ENCODE peak calls at places on chromosomes 1 and 21, in five cellular contexts. U is neural progenitor cell, X is mammary epithelial cell, D is endothelial cell of umbilical vein, P is H1. C is an unnamed sample.

GRCh38 chr1:55286851-55287602 is 71.9 kb upstream of the USP24 start:
- DNase-seq in U (no peak), X (no peak), D (peak), P (no peak), C (no peak)

GRCh38 chr1:18575620-18576019 is 55.0 kb upstream of the PAX7 start:
- DNase-seq in D (peak), X (no peak), P (peak), U (peak), C (no peak)

GRCh38 chr1:167330601-167331293 is 110.1 kb downstream of the POU2F1 start:
- DNase-seq in D (no peak), X (no peak), U (no peak), P (no peak), C (peak)

GRCh38 chr1:160082487-160082886 is 1.1 kb downstream of the KCNJ9 start:
- DNase-seq in D (no peak), X (no peak), U (no peak), P (no peak), C (no peak)

GRCh38 chr21:21019681-21020080 is 21.5 kb downstream of the NCAM2 start:
- DNase-seq in D (no peak), P (no peak), U (no peak), X (no peak), C (no peak)

GRCh38 chr1:192607836-192608235 is 28.1 kb upstream of the RGS13 start:
- DNase-seq in X (no peak), U (no peak), P (no peak), D (no peak), C (no peak)

GRCh38 chr1:105087496-105087895 is 1337.8 kb downstream of the AMY1C start:
- DNase-seq in P (no peak), X (no peak), U (no peak), D (no peak), C (no peak)

GRCh38 chr21:44018813-44019567 is 6.9 kb downstream of the TRAPPC10 start:
- DNase-seq in X (no peak), P (no peak), U (no peak), D (no peak), C (no peak)

GRCh38 chr1:169692766-169693460 is 18.5 kb downstream of the SELL start:
- DNase-seq in D (no peak), P (no peak), X (no peak), U (no peak), C (peak)

GRCh38 chr1:157390646-157391045 is 161.7 kb downstream of the FCRL5 start:
- DNase-seq in X (peak), D (peak), P (no peak), U (no peak), C (no peak)

GRCh38 chr1:89624715-89625323 is 8.1 kb upstream of the LRRC8C start:
- DNase-seq in D (no peak), X (no peak), P (no peak), U (no peak), C (no peak)

GRCh38 chr1:226692067-226692792 is 46.9 kb downstream of the ITPKB start:
- DNase-seq in U (no peak), P (no peak), X (no peak), D (no peak), C (no peak)

GRCh38 chr1:209807509-209807908 is 1.6 kb upstream of the IRF6 start:
- DNase-seq in X (peak), P (no peak), D (no peak), U (no peak), C (no peak)

GRCh38 chr21:34530264-34530663 is 18.3 kb upstream of the KCNE1 start:
- DNase-seq in D (no peak), U (no peak), P (no peak), X (no peak), C (no peak)

GRCh38 chr21:34526236-34526617 is 14.2 kb upstream of the KCNE1 start:
- DNase-seq in D (no peak), U (no peak), P (no peak), X (no peak), C (no peak)

GRCh38 chr21:34528131-34528561 is 16.1 kb upstream of the KCNE1 start:
- DNase-seq in P (no peak), D (no peak), X (no peak), U (no peak), C (no peak)

GRCh38 chr21:34524671-34525601 is 12.9 kb upstream of the KCNE1 start:
- DNase-seq in U (peak), X (peak), D (peak), P (peak), C (no peak)

DNA sequence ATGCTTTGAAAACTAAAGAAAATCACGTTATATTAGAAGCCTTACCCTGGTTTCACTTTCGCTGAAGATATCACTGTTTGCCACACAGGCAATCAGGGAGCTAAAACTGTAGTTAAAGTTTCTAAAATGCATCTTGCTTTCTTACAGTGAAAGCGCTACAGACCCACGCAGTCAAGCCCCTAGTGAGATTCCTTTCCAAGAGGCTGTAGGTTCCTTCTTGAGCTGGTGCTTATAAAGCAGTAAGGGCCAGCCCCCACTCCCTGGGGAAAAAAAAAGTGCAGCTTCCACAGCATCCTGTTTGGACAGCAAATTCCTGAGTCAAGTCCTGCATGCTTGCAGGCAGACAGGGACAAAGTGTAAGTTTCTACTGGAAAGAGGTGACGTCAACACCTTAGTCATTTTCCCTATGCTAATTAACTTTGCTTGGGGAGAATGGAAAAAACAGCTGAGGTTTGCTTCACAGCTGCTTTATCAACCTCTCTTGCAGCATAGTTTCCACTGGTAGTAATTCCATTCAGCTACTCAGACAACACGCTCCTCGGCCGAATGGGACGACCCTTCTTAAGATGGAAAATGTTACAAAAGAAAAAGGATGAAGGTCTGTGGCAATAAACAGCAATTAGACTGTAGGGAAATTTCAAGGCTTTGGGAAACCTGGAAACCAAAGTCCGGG is 14.7 kb upstream of the KCNE1 start:
- DNase-seq in P (no peak), X (peak), U (peak), D (peak), C (peak)
- H3K9ac ChIP-seq in P (no peak), X (peak), U (no peak), D (peak), C (peak)

GRCh38 chr21:42075686-42076471 is 4.8 kb downstream of the UMODL1 start:
- DNase-seq in D (no peak), X (no peak), P (no peak), U (no peak), C (no peak)
- TF ChIP-seq EZH2 in D (no peak), X (no peak), P (no peak), U (no peak), C (no peak)

GRCh38 chr1:1183833-1184775 is 10.4 kb downstream of the TTLL10 start:
- DNase-seq in P (no peak), D (no peak), U (no peak), X (no peak), C (no peak)
- H3K4me2 ChIP-seq in P (no peak), D (no peak), U (no peak), X (no peak), C (no peak)

GRCh38 chr1:3543076-3544049 is 67.9 kb downstream of the MEGF6 start:
- DNase-seq in U (peak), D (peak), P (peak), X (peak), C (no peak)
- H3K9ac ChIP-seq in U (no peak), D (no peak), P (no peak), X (no peak), C (no peak)

GRCh38 chr1:9200441-9200840 is 34.1 kb upstream of the H6PD start:
- DNase-seq in U (peak), D (no peak), X (peak), P (no peak), C (no peak)

GRCh38 chr1:9204156-9204720 is 30.3 kb upstream of the H6PD start:
- DNase-seq in D (no peak), U (no peak), X (no peak), P (no peak), C (no peak)

GRCh38 chr1:9202240-9202870 is 32.2 kb upstream of the H6PD start:
- DNase-seq in D (no peak), P (no peak), U (no peak), X (no peak), C (no peak)

GRCh38 chr1:9201421-9202239 is 32.9 kb upstream of the H6PD start:
- DNase-seq in X (peak), P (no peak), D (peak), U (peak), C (no peak)

DNA sequence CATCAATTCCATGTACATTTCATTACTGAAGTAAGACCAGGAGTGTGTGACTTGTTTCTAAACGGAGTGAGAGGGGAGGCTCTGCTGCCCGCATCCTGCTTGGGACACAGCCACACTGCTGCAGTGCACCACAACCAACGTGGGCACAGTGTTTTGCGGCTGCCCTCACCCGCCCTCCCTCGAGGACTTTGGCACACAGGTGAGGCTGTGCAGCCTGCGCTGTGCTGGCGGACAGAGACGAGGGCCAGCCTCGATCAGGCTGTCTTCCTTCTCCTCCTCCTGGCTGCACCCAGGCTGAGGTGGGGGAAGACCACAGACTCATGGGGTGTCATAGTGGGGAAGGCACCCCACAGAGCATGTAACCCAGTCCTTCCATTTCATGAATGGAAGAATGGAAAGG is 31.0 kb upstream of the H6PD start:
- DNase-seq in U (no peak), X (peak), P (no peak), D (no peak), C (no peak)
- TF ChIP-seq EZH2 in U (no peak), X (no peak), P (no peak), D (no peak), C (no peak)

GRCh38 chr1:201499795-201500669 is 6.9 kb downstream of the CSRP1 start:
- DNase-seq in X (no peak), P (no peak), U (peak), D (no peak), C (no peak)
- H3K4me2 ChIP-seq in X (peak), P (peak), U (peak), D (no peak), C (no peak)

DNA sequence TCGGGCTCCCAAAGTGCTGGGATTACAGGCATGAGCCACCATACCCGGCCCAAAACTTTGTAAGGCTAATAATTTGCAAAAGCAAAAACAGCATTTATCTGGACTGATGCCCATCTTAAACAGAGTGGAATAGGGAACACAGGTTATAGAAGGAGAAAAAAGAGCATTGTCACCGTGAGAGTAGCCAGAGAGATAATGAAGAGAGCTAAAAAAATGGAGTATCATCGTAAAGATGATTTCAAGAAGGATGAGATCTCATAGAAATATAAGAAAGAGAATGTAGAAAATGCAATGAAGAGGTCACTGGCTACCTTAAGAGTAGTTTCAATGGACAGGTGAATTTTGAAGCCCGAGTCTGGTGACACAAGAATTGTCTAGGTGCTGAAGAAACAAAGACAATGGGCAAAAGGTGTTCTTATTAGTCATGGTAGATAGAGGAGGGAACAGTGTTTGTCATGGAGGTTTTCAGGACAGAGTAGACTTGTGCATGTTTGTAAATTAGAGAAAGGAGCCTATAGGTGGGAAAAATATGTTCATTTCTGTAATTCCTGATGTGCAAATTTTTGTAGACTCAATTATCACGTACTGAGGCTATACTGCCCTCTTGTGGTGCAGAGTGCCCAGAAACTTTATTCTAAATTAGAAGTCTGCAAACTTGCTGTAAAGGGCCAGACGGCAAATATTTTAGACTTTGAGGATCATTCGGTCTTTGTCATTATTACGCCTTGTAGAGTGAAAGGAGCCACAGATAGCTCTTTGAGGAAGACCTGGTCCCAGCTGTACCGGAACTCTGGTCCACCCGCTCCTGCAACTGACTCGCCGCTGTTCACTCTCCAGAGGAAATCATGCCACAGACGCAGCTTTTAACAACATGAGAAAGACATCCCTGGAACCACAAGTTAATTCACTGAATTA is 8.1 kb upstream of the TMEM183A start:
- DNase-seq in P (peak), U (peak), D (peak), X (peak), C (peak)
- H3K9ac ChIP-seq in P (no peak), U (no peak), D (no peak), X (no peak), C (peak)

GRCh38 chr1:22502167-22502566 is 50.5 kb downstream of the ZBTB40 start:
- DNase-seq in P (no peak), X (no peak), D (no peak), U (no peak), C (peak)

GRCh38 chr1:22503721-22504410 is 52.2 kb downstream of the ZBTB40 start:
- DNase-seq in X (no peak), D (no peak), P (no peak), U (no peak), C (peak)

GRCh38 chr1:22500058-22500457 is 48.4 kb downstream of the ZBTB40 start:
- DNase-seq in X (no peak), D (no peak), U (no peak), P (no peak), C (no peak)

GRCh38 chr1:22496536-22497160 is 45.0 kb downstream of the ZBTB40 start:
- DNase-seq in X (no peak), D (no peak), P (no peak), U (no peak), C (peak)

DNA sequence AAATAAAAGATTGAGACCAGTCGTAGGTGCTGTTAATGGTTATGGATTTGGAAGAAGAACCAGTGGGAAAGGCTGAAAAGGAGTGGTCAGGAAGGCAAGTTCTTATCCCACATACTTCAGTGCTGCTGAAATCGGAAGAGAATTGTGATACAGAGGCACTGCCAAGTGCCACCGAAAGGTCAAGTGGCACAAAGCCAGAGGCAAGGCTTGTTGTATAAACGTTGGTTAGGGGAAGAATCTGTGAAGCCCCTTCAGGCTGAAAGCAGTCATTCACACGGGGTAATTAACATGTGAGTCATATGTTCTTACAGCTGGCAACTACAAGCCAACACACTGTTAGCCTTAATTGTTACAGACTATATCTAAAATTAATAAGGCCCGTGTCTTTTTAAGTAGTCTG is 48.8 kb downstream of the ZBTB40 start:
- DNase-seq in X (peak), U (no peak), D (peak), P (no peak), C (no peak)
- TF ChIP-seq EZH2 in X (no peak), U (no peak), D (no peak), P (no peak), C (no peak)

GRCh38 chr1:6591644-6592043 is 11.0 kb downstream of the KLHL21 start:
- DNase-seq in X (no peak), U (no peak), P (no peak), D (no peak), C (no peak)

GRCh38 chr1:6592441-6592840 is 10.2 kb downstream of the KLHL21 start:
- DNase-seq in U (no peak), P (no peak), X (no peak), D (no peak), C (no peak)

GRCh38 chr1:6591222-6591621 is 11.4 kb downstream of the ZBTB48 start:
- DNase-seq in D (peak), P (no peak), X (no peak), U (no peak), C (no peak)

GRCh38 chr1:6593810-6594209 is 8.9 kb downstream of the KLHL21 start:
- DNase-seq in P (no peak), U (no peak), X (no peak), D (no peak), C (no peak)

GRCh38 chr1:6592865-6593593 is 9.6 kb downstream of the KLHL21 start:
- DNase-seq in P (no peak), U (no peak), D (no peak), X (no peak), C (no peak)
- H3K4me2 ChIP-seq in P (no peak), U (no peak), D (no peak), X (no peak), C (no peak)

C was measured in MM.1S.